ENCODE peak calls at places on chromosome 6, in eight cellular contexts. A is EL, W is B cell, G is activated B cell treated with CpG ODN at 0.5 μM for 24 hours, O is mesenteric fat pad, P is NCI-H1105 treated with DMSO at 0.1 percent for 48 hours, L is foreskin fibroblast, H is dorsolateral prefrontal cortex. C is an unnamed sample.

GRCh38 chr6:107621216-107621940 is 131.5 kb downstream of the SOBP start:
- DNase-seq in A (no peak), W (no peak), G (no peak), O (no peak), P (no peak), L (no peak), H (no peak), C (no peak)

GRCh38 chr6:7895125-7895423 is 15.5 kb downstream of the TXNDC5 start:
- DNase-seq in A (no peak), W (no peak), G (no peak), O (no peak), P (no peak), L (no peak), H (no peak), C (no peak)

GRCh38 chr6:6749791-6750434 is 161.4 kb downstream of the LY86 start:
- DNase-seq in A (peak), W (no peak), G (no peak), O (peak), P (no peak), L (peak), H (no peak), C (peak)

GRCh38 chr6:43778131-43778857 is 8.3 kb downstream of the VEGFA start:
- DNase-seq in A (no peak), W (no peak), G (no peak), O (no peak), P (no peak), L (no peak), H (no peak), C (no peak)

GRCh38 chr6:81933648-81934047 is 181.2 kb upstream of the TENT5A start:
- DNase-seq in A (no peak), W (no peak), G (no peak), O (no peak), P (no peak), L (peak), H (no peak), C (no peak)

GRCh38 chr6:73680289-73680688 is 15.7 kb upstream of the CD109 start:
- DNase-seq in A (no peak), W (no peak), G (no peak), O (no peak), P (no peak), L (no peak), H (no peak), C (no peak)

GRCh38 chr6:122789862-122790739 is 1.0 kb downstream of the SMPDL3A start:
- DNase-seq in A (peak), W (peak), G (no peak), O (no peak), P (peak), L (peak), H (peak), C (no peak)

GRCh38 chr6:43796910-43797890 is 27.2 kb downstream of the VEGFA start:
- DNase-seq in A (no peak), W (no peak), G (no peak), O (no peak), P (no peak), L (no peak), H (no peak), C (no peak)

GRCh38 chr6:5471044-5471443 is 209.7 kb downstream of the FARS2 start:
- DNase-seq in A (peak), W (peak), G (peak), O (no peak), P (peak), L (peak), H (peak), C (peak)